ENCODE peak calls at places on chromosomes 3 and 15, in seven cellular contexts. H is A549, I is NCI-H1092 treated with DMSO at 0.1 percent for 48 hours, M is lower leg skin, E is NCI-H1436, C is ecto neural progenitor cell, Y is MV-4-11. W is an unnamed sample.

GRCh38 chr15:64144565-64145281 is 6.8 kb upstream of the SNX22 start:
- DNase-seq in I (no peak), Y (peak; percentile 71), E (no peak), H (no peak), C (no peak), M (no peak), W (no peak)

GRCh38 chr3:12350151-12350813 is 61.4 kb downstream of the PPARG start:
- DNase-seq in C (no peak), I (no peak), Y (peak; percentile 88), M (peak; percentile 42), E (no peak), H (no peak), W (no peak)

GRCh38 chr15:72535911-72536310 is 61.8 kb downstream of the ARIH1 start:
- DNase-seq in E (no peak), I (no peak), Y (no peak), M (no peak), H (no peak), C (no peak), W (no peak)

GRCh38 chr15:68441045-68441743 is 9.2 kb upstream of the ITGA11 start:
- DNase-seq in H (no peak), Y (no peak), C (peak; percentile 8), E (no peak), M (peak; percentile 23), I (no peak), W (no peak)

GRCh38 chr15:73571346-73571745 is 61.8 kb downstream of the NPTN start:
- DNase-seq in C (no peak), I (peak; percentile 31), Y (no peak), E (no peak), M (no peak), H (no peak), W (no peak)

GRCh38 chr3:9202546-9202945 is 46.9 kb downstream of the SRGAP3 start:
- DNase-seq in M (no peak), C (no peak), Y (no peak), I (no peak), E (no peak), H (no peak), W (no peak)

GRCh38 chr3:13359916-13360315 is 60.2 kb downstream of the NUP210 start:
- DNase-seq in H (no peak), Y (no peak), I (no peak), E (no peak), C (no peak), M (no peak), W (no peak)

GRCh38 chr15:31326729-31327673 is at the start of gene KLF13:
- DNase-seq in M (no peak), C (no peak), E (peak; percentile 79), H (peak; percentile 54), I (no peak), Y (no peak), W (no peak)

GRCh38 chr3:136142592-136142991 is 53.5 kb downstream of the MSL2 start:
- DNase-seq in C (no peak), H (peak; percentile 37), E (no peak), Y (peak; percentile 32), I (peak; percentile 5), M (no peak), W (no peak)

W was measured in tibial nerve.